ENCODE peak calls at places on chromosomes 3 and 15, in ten cellular contexts. T is HCT116, B is K562, N is endothelial cell of umbilical vein, F is GM23338, L is sigmoid colon, U is suprapubic skin, A is Panc1, G is SK-N-SH, Z is breast epithelium. Y is an unnamed sample.

GRCh38 chr15:33100314-33100713 is 94.2 kb downstream of the FMN1 start:
- DNase-seq in T (no peak), B (no peak), N (no peak), F (no peak), L (no peak), U (no peak), A (no peak), G (no peak), Z (no peak), Y (no peak)

GRCh38 chr3:183085634-183086390 is 13.5 kb downstream of the MCCC1 start:
- DNase-seq in T (no peak), B (peak; percentile 61), N (no peak), F (peak; percentile 94), L (no peak), U (no peak), A (no peak), G (peak; percentile 47), Z (no peak), Y (peak; percentile 43)

GRCh38 chr3:13548696-13549512 is at the start of gene FBLN2:
- DNase-seq in T (no peak), B (peak; percentile 99), N (no peak), F (peak; percentile 82), L (peak; percentile 71), U (no peak), A (no peak), G (peak; percentile 99), Z (no peak), Y (no peak)

GRCh38 chr3:39216176-39216790 is 23.9 kb upstream of the XIRP1 start:
- DNase-seq in T (no peak), B (no peak), N (no peak), F (no peak), L (no peak), U (no peak), A (no peak), G (no peak), Z (no peak), Y (no peak)

GRCh38 chr3:21466491-21466890 is 284.5 kb downstream of the ZNF385D start:
- DNase-seq in T (no peak), B (no peak), N (no peak), F (no peak), L (no peak), U (no peak), A (no peak), G (no peak), Z (no peak), Y (no peak)

GRCh38 chr3:188185717-188186236 is 31.8 kb downstream of the LPP start:
- DNase-seq in T (no peak), B (no peak), N (no peak), F (no peak), L (no peak), U (no peak), A (no peak), G (no peak), Z (peak; percentile 62), Y (peak; percentile 80)

GRCh38 chr15:76799760-76800159 is 105.4 kb downstream of the SCAPER start:
- DNase-seq in T (no peak), B (peak; percentile 12), N (no peak), F (no peak), L (no peak), U (no peak), A (no peak), G (no peak), Z (no peak), Y (no peak)

GRCh38 chr3:160698806-160699205 is 21.8 kb downstream of the ARL14 start:
- DNase-seq in T (no peak), B (no peak), N (no peak), F (no peak), L (no peak), U (no peak), A (no peak), G (no peak), Z (no peak), Y (no peak)

GRCh38 chr3:190586631-190587000 is 72.7 kb downstream of the IL1RAP start:
- DNase-seq in T (peak; percentile 52), B (no peak), N (peak; percentile 27), F (no peak), L (no peak), U (no peak), A (no peak), G (no peak), Z (no peak), Y (no peak)

GRCh38 chr3:30548605-30549004 is 57.8 kb upstream of the TGFBR2 start:
- DNase-seq in T (no peak), B (peak; percentile 64), N (no peak), F (peak; percentile 59), L (no peak), U (no peak), A (no peak), G (peak; percentile 32), Z (no peak), Y (peak; percentile 38)

GRCh38 chr15:28959326-28959725 is 73.6 kb downstream of the APBA2 start:
- DNase-seq in T (no peak), B (no peak), N (no peak), F (no peak), L (peak; percentile 2), U (no peak), A (no peak), G (no peak), Z (no peak), Y (no peak)

GRCh38 chr3:139689122-139689521 is 11.3 kb upstream of the NMNAT3 start:
- DNase-seq in T (no peak), B (no peak), N (no peak), F (peak; percentile 44), L (no peak), U (no peak), A (no peak), G (no peak), Z (no peak), Y (no peak)

GRCh38 chr15:27449041-27449440 is 478.1 kb downstream of the GABRG3 start:
- DNase-seq in T (no peak), B (no peak), N (no peak), F (peak; percentile 9), L (no peak), U (no peak), A (no peak), G (no peak), Z (peak; percentile 61), Y (no peak)

GRCh38 chr3:123154346-123154985 is 47.3 kb upstream of the SEC22A start:
- DNase-seq in T (no peak), B (no peak), N (no peak), F (no peak), L (no peak), U (peak; percentile 76), A (no peak), G (no peak), Z (no peak), Y (no peak)
- H3K36me3 ChIP-seq in T (peaks cover 31% of the 10 kb centered on the region), B (peaks cover 69% of the 10 kb centered on the region), N (peaks cover 22% of the 10 kb centered on the region), F (no peaks in the 10 kb centered on the region), L (no peaks in the 10 kb centered on the region), U (peaks cover 49% of the 10 kb centered on the region), A (peaks cover 2% of the 10 kb centered on the region), G (peaks cover 10% of the 10 kb centered on the region), Z (peaks cover 5% of the 10 kb centered on the region), Y (peaks cover 78% of the 10 kb centered on the region)

GRCh38 chr3:158097571-158098553 is 8.4 kb downstream of the SHOX2 start:
- DNase-seq in T (no peak), B (no peak), N (peak; percentile 52), F (peak; percentile 95), L (no peak), U (no peak), A (no peak), G (no peak), Z (no peak), Y (peak; percentile 95)
- TF ChIP-seq POLR2AphosphoS5 in T (no peak), B (no peak), N (no peak), F (peak; percentile 47), L (no peak), U (no peak), A (peak; percentile 82), G (no peak), Z (no peak), Y (peak; percentile 51)

GRCh38 chr3:134237454-134238145 is 13.1 kb downstream of the RYK start:
- DNase-seq in T (no peak), B (no peak), N (no peak), F (no peak), L (no peak), U (no peak), A (no peak), G (no peak), Z (no peak), Y (no peak)
- H3K4me1 ChIP-seq in T (peaks cover 26% of the 10 kb centered on the region), B (no peaks in the 10 kb centered on the region), N (peaks cover 13% of the 10 kb centered on the region), F (peaks cover 33% of the 10 kb centered on the region), L (peaks cover 64% of the 10 kb centered on the region), U (peaks cover 60% of the 10 kb centered on the region), A (peaks cover 48% of the 10 kb centered on the region), G (peaks cover under 1% of the 10 kb centered on the region), Z (no peaks in the 10 kb centered on the region), Y (peaks cover 52% of the 10 kb centered on the region)

GRCh38 chr3:186847437-186847836 is 4.9 kb downstream of the ADIPOQ start:
- DNase-seq in T (no peak), B (no peak), N (no peak), F (no peak), L (no peak), U (no peak), A (no peak), G (no peak), Z (no peak), Y (no peak)
- H3K36me3 ChIP-seq in T (no peaks in the 10 kb centered on the region), B (no peaks in the 10 kb centered on the region), N (no peaks in the 10 kb centered on the region), F (no peaks in the 10 kb centered on the region), L (no peaks in the 10 kb centered on the region), U (no peaks in the 10 kb centered on the region), A (no peaks in the 10 kb centered on the region), G (no peaks in the 10 kb centered on the region), Z (no peaks in the 10 kb centered on the region), Y (no peaks in the 10 kb centered on the region)

GRCh38 chr3:147447224-147447623 is 38.1 kb downstream of the ZIC1 start:
- DNase-seq in T (no peak), B (no peak), N (no peak), F (no peak), L (no peak), U (no peak), A (no peak), G (no peak), Z (no peak), Y (no peak)

GRCh38 chr3:147449669-147450068 is 40.5 kb downstream of the ZIC1 start:
- DNase-seq in T (no peak), B (no peak), N (no peak), F (peak; percentile 19), L (no peak), U (no peak), A (no peak), G (no peak), Z (no peak), Y (no peak)
- TF ChIP-seq POLR2AphosphoS5 in T (no peak), B (no peak), N (no peak), F (no peak), L (no peak), U (no peak), A (no peak), G (no peak), Z (no peak), Y (no peak)

GRCh38 chr15:52414936-52415335 is 113.7 kb downstream of the MYO5A start:
- DNase-seq in T (no peak), B (no peak), N (no peak), F (no peak), L (no peak), U (no peak), A (no peak), G (no peak), Z (no peak), Y (no peak)
- H3K4me1 ChIP-seq in T (no peaks in the 10 kb centered on the region), B (no peaks in the 10 kb centered on the region), N (peaks cover 58% of the 10 kb centered on the region), F (peaks cover 11% of the 10 kb centered on the region), L (no peaks in the 10 kb centered on the region), U (no peaks in the 10 kb centered on the region), A (no peaks in the 10 kb centered on the region), G (no peaks in the 10 kb centered on the region), Z (no peaks in the 10 kb centered on the region), Y (no peaks in the 10 kb centered on the region)

DNA sequence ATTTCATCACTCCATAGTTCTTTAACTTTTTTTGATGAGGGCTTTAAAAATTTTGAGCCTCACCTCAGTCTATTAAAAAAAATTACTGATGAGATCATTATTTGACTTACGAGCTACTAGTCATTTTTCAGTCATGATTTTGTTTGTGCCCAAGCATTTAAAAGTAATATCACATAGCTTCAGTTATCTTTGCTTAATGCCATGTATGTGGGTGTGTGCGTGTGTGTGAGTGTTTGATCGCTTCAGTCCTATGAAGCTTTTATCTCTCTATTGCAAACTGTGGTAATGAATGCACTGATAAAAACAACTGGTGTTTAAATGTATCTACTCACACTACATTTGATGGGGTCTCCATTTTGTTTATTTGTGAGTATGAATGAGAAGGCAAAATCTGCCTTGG is 49.8 kb downstream of the RSRC1 start:
- DNase-seq in T (no peak), B (no peak), N (no peak), F (no peak), L (no peak), U (no peak), A (no peak), G (no peak), Z (no peak), Y (no peak)
- H3K36me3 ChIP-seq in T (no peaks in the 10 kb centered on the region), B (no peaks in the 10 kb centered on the region), N (no peaks in the 10 kb centered on the region), F (no peaks in the 10 kb centered on the region), L (no peaks in the 10 kb centered on the region), U (no peaks in the 10 kb centered on the region), A (no peaks in the 10 kb centered on the region), G (peaks cover 16% of the 10 kb centered on the region), Z (no peaks in the 10 kb centered on the region), Y (no peaks in the 10 kb centered on the region)